ENCODE peak calls at places on chromosomes 6 and 20, in six cellular contexts. One of them, this sample, is unnamed.

GRCh38 chr6:30013296-30013922 is 47.7 kb upstream of the POLR1H start:
- DNase-seq in sigmoid colon: no peak
- DNase-seq in tibial nerve: no peak
- DNase-seq in testis: no peak
- DNase-seq in uterus: no peak
- DNase-seq in adrenal gland: no peak
- DNase-seq in this sample: no peak

GRCh38 chr20:59082077-59082740 is 39.6 kb upstream of the PRELID3B start:
- DNase-seq in sigmoid colon: no peak
- DNase-seq in tibial nerve: no peak
- DNase-seq in testis: no peak
- DNase-seq in uterus: no peak
- DNase-seq in adrenal gland: no peak
- DNase-seq in this sample: peak

GRCh38 chr6:140441256-140441655 is 1066.8 kb upstream of the CITED2 start:
- DNase-seq in sigmoid colon: peak
- DNase-seq in tibial nerve: peak
- DNase-seq in testis: peak
- DNase-seq in uterus: peak
- DNase-seq in adrenal gland: peak
- DNase-seq in this sample: peak

GRCh38 chr6:75602164-75602896 is 650 bp downstream of the SENP6 start:
- DNase-seq in sigmoid colon: peak
- DNase-seq in tibial nerve: no peak
- DNase-seq in testis: peak
- DNase-seq in uterus: peak
- DNase-seq in adrenal gland: peak
- DNase-seq in this sample: peak

GRCh38 chr6:143062551-143062950 is 1.9 kb downstream of the AIG1 start:
- DNase-seq in sigmoid colon: no peak
- DNase-seq in tibial nerve: no peak
- DNase-seq in testis: no peak
- DNase-seq in uterus: no peak
- DNase-seq in adrenal gland: no peak
- DNase-seq in this sample: no peak

GRCh38 chr6:74715362-74716068 is 490.3 kb downstream of the COL12A1 start:
- DNase-seq in sigmoid colon: no peak
- DNase-seq in tibial nerve: no peak
- DNase-seq in testis: no peak
- DNase-seq in uterus: no peak
- DNase-seq in adrenal gland: no peak
- DNase-seq in this sample: peak

GRCh38 chr20:7094438-7094997 is 327.0 kb downstream of the BMP2 start:
- DNase-seq in sigmoid colon: no peak
- DNase-seq in tibial nerve: no peak
- DNase-seq in testis: peak
- DNase-seq in uterus: no peak
- DNase-seq in adrenal gland: no peak
- DNase-seq in this sample: peak

GRCh38 chr20:34037767-34038166 is 44.1 kb downstream of the RALY start:
- DNase-seq in sigmoid colon: no peak
- DNase-seq in tibial nerve: no peak
- DNase-seq in testis: peak
- DNase-seq in uterus: no peak
- DNase-seq in adrenal gland: no peak
- DNase-seq in this sample: peak

GRCh38 chr20:53613748-53614147 is 20.1 kb upstream of the ZNF217 start:
- DNase-seq in sigmoid colon: no peak
- DNase-seq in tibial nerve: no peak
- DNase-seq in testis: no peak
- DNase-seq in uterus: no peak
- DNase-seq in adrenal gland: no peak
- DNase-seq in this sample: no peak

GRCh38 chr6:15063253-15063853 is 182.5 kb upstream of the JARID2 start:
- DNase-seq in sigmoid colon: no peak
- DNase-seq in tibial nerve: no peak
- DNase-seq in testis: peak
- DNase-seq in uterus: no peak
- DNase-seq in adrenal gland: peak
- DNase-seq in this sample: peak

GRCh38 chr20:63612276-63612931 is 14.5 kb downstream of the GMEB2 start:
- DNase-seq in sigmoid colon: no peak
- DNase-seq in tibial nerve: no peak
- DNase-seq in testis: no peak
- DNase-seq in uterus: no peak
- DNase-seq in adrenal gland: peak
- DNase-seq in this sample: no peak

DNA sequence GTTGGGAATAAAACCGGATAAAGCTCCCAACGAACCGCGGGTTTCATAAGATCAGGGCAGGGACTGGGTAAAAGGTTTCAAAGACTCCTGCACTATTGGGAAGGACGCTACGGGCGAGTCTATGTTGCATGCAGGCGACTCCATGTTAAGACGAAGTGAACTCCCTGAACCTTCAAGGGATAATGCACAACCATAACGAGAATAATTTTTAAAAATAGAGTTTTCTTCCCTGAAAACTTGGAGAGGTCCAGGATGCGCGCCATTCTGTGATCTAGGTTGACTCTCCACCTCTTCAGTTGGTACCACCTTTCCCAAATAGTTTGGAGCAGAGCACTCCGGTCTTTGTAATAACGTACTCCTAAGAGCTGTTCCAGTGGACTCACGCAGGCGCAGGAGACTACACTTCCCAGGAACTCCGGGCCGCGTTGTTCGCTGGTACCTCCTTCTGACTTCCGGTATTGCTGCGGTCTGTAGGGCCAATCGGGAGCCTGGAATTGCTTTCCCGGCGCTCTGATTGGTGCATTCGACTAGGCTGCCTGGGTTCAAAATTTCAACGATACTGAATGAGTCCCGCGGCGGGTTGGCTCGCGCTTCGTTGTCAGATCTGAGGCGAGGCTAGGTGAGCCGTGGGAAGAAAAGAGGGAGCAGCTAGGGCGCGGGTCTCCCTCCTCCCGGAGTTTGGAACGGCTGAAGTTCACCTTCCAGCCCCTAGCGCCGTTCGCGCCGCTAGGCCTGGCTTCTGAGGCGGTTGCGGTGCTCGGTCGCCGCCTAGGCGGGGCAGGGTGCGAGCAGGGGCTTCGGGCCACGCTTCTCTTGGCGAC is at the start of gene TPX2:
- DNase-seq in sigmoid colon: peak
- DNase-seq in tibial nerve: peak
- DNase-seq in testis: peak
- DNase-seq in uterus: peak
- DNase-seq in adrenal gland: peak
- DNase-seq in this sample: peak
- TF ChIP-seq POLR2A in sigmoid colon: peak
- TF ChIP-seq POLR2A in tibial nerve: peak
- TF ChIP-seq POLR2A in testis: peak
- TF ChIP-seq POLR2A in uterus: peak
- TF ChIP-seq POLR2A in adrenal gland: peak
- TF ChIP-seq POLR2A in this sample: peak

DNA sequence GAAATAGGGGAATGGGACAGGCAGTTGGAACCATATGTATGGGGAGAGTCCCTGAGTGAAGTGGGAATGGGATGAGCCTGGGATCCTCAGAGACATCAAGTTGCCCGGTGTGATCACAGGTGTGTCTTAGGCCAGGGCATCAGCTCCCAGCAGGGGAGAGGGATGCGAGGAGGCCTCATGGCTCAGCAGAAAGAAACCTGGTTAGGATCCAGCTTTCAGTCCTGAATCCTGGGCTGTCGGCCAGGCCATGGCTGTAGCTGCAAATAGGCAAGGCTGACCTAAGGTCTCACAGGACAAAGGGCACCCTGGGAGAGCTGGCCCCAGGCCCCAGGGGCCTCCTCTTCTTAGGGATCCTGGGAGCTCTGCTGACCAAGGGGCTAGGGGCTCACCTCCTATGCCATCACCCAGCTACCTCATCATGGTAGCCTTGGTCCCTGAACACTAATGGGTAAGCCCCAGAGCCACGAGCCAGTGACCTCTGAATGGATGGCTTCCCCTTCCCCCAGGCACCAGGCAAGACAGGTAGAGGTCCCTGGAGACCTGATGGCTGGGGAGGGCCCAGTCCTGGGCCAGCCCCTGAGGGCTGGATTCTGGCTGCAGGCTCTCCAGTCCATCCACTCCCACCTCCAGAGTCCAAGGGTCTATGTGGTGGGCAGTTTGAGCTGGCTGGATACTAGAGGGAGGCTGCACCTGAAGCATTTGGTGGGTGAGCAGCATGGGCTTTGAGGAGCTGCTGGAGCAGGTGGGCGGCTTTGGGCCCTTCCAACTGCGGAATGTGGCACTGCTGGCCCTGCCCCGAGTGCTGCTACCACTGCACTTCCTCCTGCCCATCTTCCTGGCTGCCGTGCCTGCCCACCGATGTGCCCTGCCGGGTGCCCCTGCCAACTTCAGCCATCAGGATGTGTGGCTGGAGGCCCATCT is at the start of gene SLC22A7:
- DNase-seq in sigmoid colon: no peak
- DNase-seq in tibial nerve: no peak
- DNase-seq in testis: peak
- DNase-seq in uterus: no peak
- DNase-seq in adrenal gland: peak
- DNase-seq in this sample: no peak
- TF ChIP-seq POLR2A in sigmoid colon: no peak
- TF ChIP-seq POLR2A in tibial nerve: no peak
- TF ChIP-seq POLR2A in testis: no peak
- TF ChIP-seq POLR2A in uterus: no peak
- TF ChIP-seq POLR2A in adrenal gland: no peak
- TF ChIP-seq POLR2A in this sample: no peak

GRCh38 chr6:33746036-33746600 is 587 bp downstream of the IP6K3 start:
- DNase-seq in sigmoid colon: peak
- DNase-seq in tibial nerve: no peak
- DNase-seq in testis: no peak
- DNase-seq in uterus: peak
- DNase-seq in adrenal gland: no peak
- DNase-seq in this sample: peak

GRCh38 chr6:33745558-33745957 is 1.1 kb downstream of the IP6K3 start:
- DNase-seq in sigmoid colon: peak
- DNase-seq in tibial nerve: no peak
- DNase-seq in testis: no peak
- DNase-seq in uterus: no peak
- DNase-seq in adrenal gland: no peak
- DNase-seq in this sample: peak

GRCh38 chr6:33744895-33745546 is 1.7 kb downstream of the IP6K3 start:
- DNase-seq in sigmoid colon: peak
- DNase-seq in tibial nerve: no peak
- DNase-seq in testis: no peak
- DNase-seq in uterus: peak
- DNase-seq in adrenal gland: no peak
- DNase-seq in this sample: no peak

GRCh38 chr6:33742837-33743236 is 3.9 kb downstream of the IP6K3 start:
- DNase-seq in sigmoid colon: no peak
- DNase-seq in tibial nerve: no peak
- DNase-seq in testis: peak
- DNase-seq in uterus: peak
- DNase-seq in adrenal gland: no peak
- DNase-seq in this sample: no peak

DNA sequence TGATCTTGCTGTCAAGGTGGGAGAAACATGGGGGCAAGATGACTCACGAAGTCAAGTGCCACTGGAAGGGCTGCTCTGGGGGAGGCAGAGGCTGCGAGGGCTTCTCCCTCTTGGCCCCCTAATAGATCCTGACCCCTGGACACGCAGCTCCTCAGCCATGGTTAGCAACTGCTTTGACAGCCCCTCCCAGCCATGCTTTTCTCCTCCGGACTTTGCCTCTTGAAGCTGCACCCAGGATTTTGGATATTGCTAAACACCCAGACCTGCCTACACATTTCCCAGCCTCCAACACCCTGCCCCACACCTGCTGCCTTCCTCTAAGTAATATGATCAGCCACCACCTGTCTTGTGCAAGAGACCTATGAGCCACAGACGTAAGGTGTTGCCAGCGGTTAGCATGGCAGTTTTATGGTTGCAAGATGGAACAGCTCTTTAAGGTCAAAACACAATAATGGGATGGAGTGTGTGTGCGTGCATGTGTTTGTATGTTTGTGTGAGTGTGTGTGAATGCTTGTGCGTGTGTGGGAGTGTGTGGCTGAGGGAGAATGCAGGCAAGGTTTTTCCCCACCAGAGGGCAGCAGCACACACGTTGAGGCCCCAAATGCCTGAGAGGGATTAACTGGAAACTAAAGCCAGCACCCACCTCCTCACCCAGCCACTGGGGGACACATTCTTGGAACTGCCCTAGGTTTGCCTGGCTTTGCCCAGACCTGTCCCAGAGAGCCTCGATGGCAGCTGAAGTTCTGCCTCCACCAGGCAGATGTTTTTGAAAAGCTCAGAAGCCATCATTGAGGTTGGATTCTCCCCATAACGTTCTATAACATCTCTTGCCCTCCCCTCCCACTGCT is 2.5 kb downstream of the IP6K3 start:
- DNase-seq in sigmoid colon: peak
- DNase-seq in tibial nerve: peak
- DNase-seq in testis: peak
- DNase-seq in uterus: peak
- DNase-seq in adrenal gland: peak
- DNase-seq in this sample: peak
- TF ChIP-seq POLR2A in sigmoid colon: no peak
- TF ChIP-seq POLR2A in tibial nerve: no peak
- TF ChIP-seq POLR2A in testis: no peak
- TF ChIP-seq POLR2A in uterus: peak
- TF ChIP-seq POLR2A in adrenal gland: no peak
- TF ChIP-seq POLR2A in this sample: no peak

DNA sequence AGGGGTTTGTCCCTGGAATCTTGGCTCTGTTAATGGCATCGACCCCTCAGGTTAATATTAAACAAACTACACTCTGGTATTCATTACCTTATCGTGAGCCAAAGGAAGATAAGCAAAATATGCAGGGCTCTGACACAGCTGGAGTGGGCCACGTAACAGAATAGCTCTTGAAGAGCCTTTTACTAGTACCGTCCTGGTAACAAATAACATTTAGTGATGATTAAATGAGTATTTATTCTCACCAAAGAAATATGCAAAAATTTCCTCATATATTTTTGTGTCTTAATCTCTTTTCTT is 20.1 kb upstream of the UTRN start:
- DNase-seq in sigmoid colon: no peak
- DNase-seq in tibial nerve: no peak
- DNase-seq in testis: no peak
- DNase-seq in uterus: no peak
- DNase-seq in adrenal gland: no peak
- DNase-seq in this sample: peak
- TF ChIP-seq POLR2A in sigmoid colon: no peak
- TF ChIP-seq POLR2A in tibial nerve: no peak
- TF ChIP-seq POLR2A in testis: no peak
- TF ChIP-seq POLR2A in uterus: no peak
- TF ChIP-seq POLR2A in adrenal gland: no peak
- TF ChIP-seq POLR2A in this sample: no peak

GRCh38 chr6:70413114-70413828 is at the start of gene FAM135A:
- DNase-seq in sigmoid colon: peak
- DNase-seq in tibial nerve: peak
- DNase-seq in testis: peak
- DNase-seq in uterus: peak
- DNase-seq in adrenal gland: peak
- DNase-seq in this sample: peak
- TF ChIP-seq POLR2A in sigmoid colon: peak
- TF ChIP-seq POLR2A in tibial nerve: no peak
- TF ChIP-seq POLR2A in testis: peak
- TF ChIP-seq POLR2A in uterus: peak
- TF ChIP-seq POLR2A in adrenal gland: peak
- TF ChIP-seq POLR2A in this sample: peak

GRCh38 chr20:47262365-47263013 is 94.0 kb downstream of the ZMYND8 start:
- DNase-seq in sigmoid colon: no peak
- DNase-seq in tibial nerve: no peak
- DNase-seq in testis: no peak
- DNase-seq in uterus: no peak
- DNase-seq in adrenal gland: no peak
- DNase-seq in this sample: no peak
- TF ChIP-seq POLR2A in sigmoid colon: no peak
- TF ChIP-seq POLR2A in tibial nerve: no peak
- TF ChIP-seq POLR2A in testis: no peak
- TF ChIP-seq POLR2A in uterus: no peak
- TF ChIP-seq POLR2A in adrenal gland: no peak
- TF ChIP-seq POLR2A in this sample: no peak